ENCODE peak calls at places on chromosome 4, in four cellular contexts. One of them, this sample, is unnamed.

GRCh38 chr4:26412381-26413372 is 77.6 kb downstream of the CCKAR start:
- DNase-seq in stimulated activated CD4-positive, alpha-beta T cell treated with anti-CD3 and anti-CD28 coated beads, Interleukin-15, amount 100 ng/mL, for 1 hour: no peak
- DNase-seq in NCI-H146: no peak
- DNase-seq in NCI-H510A: no peak
- DNase-seq in this sample: peak; percentile 31

GRCh38 chr4:121765368-121765705 is 373 bp upstream of the SMIM43 start:
- DNase-seq in stimulated activated CD4-positive, alpha-beta T cell treated with anti-CD3 and anti-CD28 coated beads, Interleukin-15, amount 100 ng/mL, for 1 hour: no peak
- DNase-seq in NCI-H146: no peak
- DNase-seq in NCI-H510A: no peak
- DNase-seq in this sample: no peak

GRCh38 chr4:128525939-128526630 is 238.5 kb upstream of the PGRMC2 start:
- DNase-seq in stimulated activated CD4-positive, alpha-beta T cell treated with anti-CD3 and anti-CD28 coated beads, Interleukin-15, amount 100 ng/mL, for 1 hour: no peak
- DNase-seq in NCI-H146: no peak
- DNase-seq in NCI-H510A: no peak
- DNase-seq in this sample: no peak

GRCh38 chr4:172688536-172688935 is 480.1 kb upstream of the GALNT7 start:
- DNase-seq in stimulated activated CD4-positive, alpha-beta T cell treated with anti-CD3 and anti-CD28 coated beads, Interleukin-15, amount 100 ng/mL, for 1 hour: no peak
- DNase-seq in NCI-H146: peak; percentile 10
- DNase-seq in NCI-H510A: no peak
- DNase-seq in this sample: no peak

GRCh38 chr4:22129454-22130075 is 181.0 kb upstream of the KCNIP4 start:
- DNase-seq in stimulated activated CD4-positive, alpha-beta T cell treated with anti-CD3 and anti-CD28 coated beads, Interleukin-15, amount 100 ng/mL, for 1 hour: no peak
- DNase-seq in NCI-H146: peak; percentile 45
- DNase-seq in NCI-H510A: no peak
- DNase-seq in this sample: no peak

GRCh38 chr4:27397886-27398285 is 537.2 kb downstream of the STIM2 start:
- DNase-seq in stimulated activated CD4-positive, alpha-beta T cell treated with anti-CD3 and anti-CD28 coated beads, Interleukin-15, amount 100 ng/mL, for 1 hour: no peak
- DNase-seq in NCI-H146: no peak
- DNase-seq in NCI-H510A: no peak
- DNase-seq in this sample: no peak

GRCh38 chr4:24659241-24659961 is 75.0 kb upstream of the DHX15 start:
- DNase-seq in stimulated activated CD4-positive, alpha-beta T cell treated with anti-CD3 and anti-CD28 coated beads, Interleukin-15, amount 100 ng/mL, for 1 hour: no peak
- DNase-seq in NCI-H146: no peak
- DNase-seq in NCI-H510A: peak; percentile 47
- DNase-seq in this sample: peak; percentile 80

GRCh38 chr4:45770958-45771357 is 352.9 kb downstream of the GABRG1 start:
- DNase-seq in stimulated activated CD4-positive, alpha-beta T cell treated with anti-CD3 and anti-CD28 coated beads, Interleukin-15, amount 100 ng/mL, for 1 hour: no peak
- DNase-seq in NCI-H146: no peak
- DNase-seq in NCI-H510A: no peak
- DNase-seq in this sample: no peak

GRCh38 chr4:95572304-95572991 is 23.7 kb upstream of the UNC5C start:
- DNase-seq in stimulated activated CD4-positive, alpha-beta T cell treated with anti-CD3 and anti-CD28 coated beads, Interleukin-15, amount 100 ng/mL, for 1 hour: no peak
- DNase-seq in NCI-H146: no peak
- DNase-seq in NCI-H510A: peak; percentile 19
- DNase-seq in this sample: peak; percentile 74

GRCh38 chr4:74537459-74537858 is 92.5 kb downstream of the AREG start:
- DNase-seq in stimulated activated CD4-positive, alpha-beta T cell treated with anti-CD3 and anti-CD28 coated beads, Interleukin-15, amount 100 ng/mL, for 1 hour: no peak
- DNase-seq in NCI-H146: no peak
- DNase-seq in NCI-H510A: no peak
- DNase-seq in this sample: no peak

GRCh38 chr4:16250665-16251365 is 24.5 kb upstream of the TAPT1 start:
- DNase-seq in stimulated activated CD4-positive, alpha-beta T cell treated with anti-CD3 and anti-CD28 coated beads, Interleukin-15, amount 100 ng/mL, for 1 hour: no peak
- DNase-seq in NCI-H146: no peak
- DNase-seq in NCI-H510A: no peak
- DNase-seq in this sample: no peak

GRCh38 chr4:163540977-163541376 is 46.5 kb downstream of the TMA16 start:
- DNase-seq in stimulated activated CD4-positive, alpha-beta T cell treated with anti-CD3 and anti-CD28 coated beads, Interleukin-15, amount 100 ng/mL, for 1 hour: no peak
- DNase-seq in NCI-H146: no peak
- DNase-seq in NCI-H510A: no peak
- DNase-seq in this sample: no peak